ENCODE peak calls at places on chromosomes 7 and 10, in five cellular contexts. E is IMR-90, S is H9, J is neuronal stem cell, H is H1. N is an unnamed sample.

GRCh38 chr10:43210556-43210955 is 56.3 kb downstream of the RASGEF1A start:
- DNase-seq in E (no peak), S (no peak), J (no peak), H (no peak), N (no peak)

GRCh38 chr10:97977673-97978072 is 52.7 kb downstream of the CRTAC1 start:
- DNase-seq in H (no peak), S (no peak), J (no peak), E (no peak), N (no peak)

GRCh38 chr10:32072025-32072787 is 16.0 kb upstream of the KIF5B start:
- DNase-seq in S (no peak), E (no peak), J (no peak), H (no peak), N (no peak)

GRCh38 chr10:122407375-122408125 is 33.0 kb downstream of the PLEKHA1 start:
- DNase-seq in J (no peak), E (no peak), S (no peak), H (no peak), N (no peak)

GRCh38 chr7:8103282-8103681 is 134.7 kb downstream of the GLCCI1 start:
- DNase-seq in J (no peak), E (no peak), H (no peak), S (no peak), N (no peak)

GRCh38 chr7:118944271-118944670 is 719.8 kb downstream of the ANKRD7 start:
- DNase-seq in H (no peak), E (no peak), J (no peak), S (no peak), N (no peak)

GRCh38 chr7:43463401-43463980 is 119.4 kb upstream of the STK17A start:
- DNase-seq in J (no peak), E (no peak), H (no peak), S (no peak), N (no peak)

GRCh38 chr7:87961754-87962153 is 27.7 kb downstream of the ADAM22 start:
- DNase-seq in J (no peak), S (no peak), H (no peak), E (no peak), N (no peak)

GRCh38 chr7:229184-229964 is 37.0 kb downstream of the FAM20C start:
- DNase-seq in S (no peak), E (peak; percentile 97), H (no peak), J (no peak), N (peak; percentile 75)

GRCh38 chr7:50653116-50653854 is 88.1 kb upstream of the DDC start:
- DNase-seq in H (no peak), J (no peak), S (no peak), E (no peak), N (peak; percentile 72)

GRCh38 chr10:78432582-78432981 is 398.9 kb downstream of the RPS24 start:
- DNase-seq in J (no peak), S (no peak), H (no peak), E (no peak), N (no peak)

GRCh38 chr10:78434886-78435285 is 401.2 kb downstream of the RPS24 start:
- DNase-seq in J (no peak), H (no peak), E (no peak), S (no peak), N (no peak)

GRCh38 chr10:78433722-78434535 is 400.3 kb downstream of the RPS24 start:
- DNase-seq in E (no peak), H (no peak), J (no peak), S (no peak), N (no peak)

GRCh38 chr10:78435484-78436222 is 402.0 kb downstream of the RPS24 start:
- DNase-seq in E (no peak), H (no peak), J (no peak), S (no peak), N (no peak)

DNA sequence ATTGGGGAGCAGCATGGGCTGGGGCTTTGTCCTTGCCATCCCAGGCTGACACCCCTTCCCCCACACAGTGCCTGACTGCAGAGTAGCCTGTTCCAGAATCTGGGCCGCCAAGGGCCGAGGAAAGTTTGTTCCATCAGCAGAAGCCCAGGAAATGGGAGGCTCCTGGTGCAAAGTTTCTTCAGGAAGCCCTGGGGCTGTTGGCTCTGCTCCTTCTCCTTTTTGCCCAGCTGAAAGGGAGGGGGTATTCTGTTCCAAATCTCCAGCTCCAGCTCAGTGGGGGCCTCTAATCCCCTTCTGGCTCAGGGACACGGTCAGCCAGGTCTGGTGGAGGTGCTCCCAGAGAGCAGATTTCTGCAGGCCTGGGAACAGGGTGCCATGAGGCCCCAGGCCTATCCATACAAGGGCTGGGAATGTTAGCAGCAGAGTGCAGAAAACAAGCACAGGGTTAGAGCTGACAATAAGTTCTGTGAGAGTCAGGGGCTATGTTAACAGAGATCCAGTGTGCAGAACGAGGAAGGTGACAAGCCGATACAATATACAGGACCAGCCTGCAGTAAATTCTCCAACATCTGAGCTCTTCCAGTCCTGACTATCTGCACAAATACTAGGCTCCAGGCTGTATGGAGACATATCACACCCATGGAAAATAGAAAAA is 399.5 kb downstream of the RPS24 start:
- DNase-seq in H (no peak), S (no peak), J (no peak), E (no peak), N (no peak)
- H2AFZ ChIP-seq in H (no peak overlapping the region), S (no peak overlapping the region), J (peak overlapping the region; percentile 30), E (no peak overlapping the region), N (no peak overlapping the region)

DNA sequence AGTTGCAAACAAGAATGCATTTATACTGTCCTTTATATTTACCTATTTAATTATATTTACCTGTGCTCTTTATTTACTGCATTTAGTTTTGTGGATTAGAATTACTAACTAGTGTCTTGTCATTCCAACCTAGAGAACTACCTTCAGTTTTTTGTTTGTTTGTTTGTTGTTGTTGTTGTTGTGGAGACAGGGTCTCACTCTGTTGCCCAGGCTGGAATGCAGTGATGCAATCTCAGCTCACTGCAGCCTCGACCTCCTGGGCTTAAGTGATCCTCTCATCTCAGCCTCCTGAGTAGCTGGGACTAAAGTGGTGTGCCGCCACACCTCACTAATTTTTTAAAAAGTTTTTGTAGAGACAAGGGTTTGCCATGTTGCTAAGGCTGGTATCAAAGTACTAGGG is 156.4 kb upstream of the AKR1E2 start:
- DNase-seq in E (no peak), S (no peak), H (no peak), J (no peak), N (no peak)
- H3K23ac ChIP-seq in E (no peak overlapping the region), S (no peak overlapping the region), H (no peak overlapping the region), J (no peak overlapping the region), N (no peak overlapping the region)

GRCh38 chr10:21517983-21518628 is 7.4 kb downstream of the SKIDA1 start:
- DNase-seq in E (peak; percentile 68), S (no peak), J (no peak), H (no peak), N (peak; percentile 82)

GRCh38 chr10:21519327-21519933 is 6.1 kb downstream of the SKIDA1 start:
- DNase-seq in S (no peak), E (no peak), J (no peak), H (no peak), N (no peak)

GRCh38 chr10:21519981-21520436 is 5.5 kb downstream of the SKIDA1 start:
- DNase-seq in S (no peak), J (no peak), E (peak; percentile 84), H (no peak), N (peak; percentile 92)

GRCh38 chr10:21517134-21517982 is 8.1 kb downstream of the SKIDA1 start:
- DNase-seq in J (no peak), E (peak; percentile 59), H (no peak), S (peak; percentile 79), N (peak; percentile 75)

DNA sequence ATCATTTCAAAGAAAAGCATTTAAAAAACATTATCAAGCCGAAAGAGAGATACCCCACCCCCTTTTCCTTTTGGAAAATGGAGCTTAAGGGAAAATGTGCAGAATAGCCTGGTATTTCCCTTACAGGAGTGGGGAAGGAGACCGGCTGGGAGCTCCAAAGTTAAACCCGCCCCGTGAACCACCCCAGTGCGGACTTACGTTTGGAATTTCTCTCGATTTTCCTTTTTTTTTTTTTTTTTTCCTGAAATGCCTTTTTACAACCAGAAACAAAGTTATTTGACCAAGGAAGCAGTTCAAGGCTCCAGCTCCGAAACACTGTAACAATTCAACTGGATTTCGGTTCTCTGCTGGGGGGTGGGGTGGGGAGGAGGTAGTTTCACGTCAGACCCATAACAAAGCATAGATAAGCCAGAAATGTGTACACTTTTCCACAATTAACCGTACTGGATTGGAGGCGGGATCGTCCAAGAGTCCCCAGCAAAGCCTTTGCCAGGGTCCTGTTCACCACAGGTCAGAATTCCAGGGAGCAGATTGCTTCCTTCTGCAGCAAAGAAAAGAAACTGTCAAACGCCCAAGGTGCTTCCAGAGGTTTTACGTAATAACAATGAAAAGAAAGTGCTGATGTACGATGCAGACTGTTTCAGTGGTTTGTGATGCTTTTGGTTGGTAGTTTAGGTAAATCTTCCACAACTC is 6.7 kb downstream of the SKIDA1 start:
- DNase-seq in E (peak; percentile 56), H (no peak), S (no peak), J (no peak), N (peak; percentile 73)
- H3K4me2 ChIP-seq in E (peak overlapping the region; percentile 98), H (peak overlapping the region; percentile 96), S (peak overlapping the region; percentile 89), J (peak overlapping the region; percentile 66), N (peak overlapping the region; percentile 98)

DNA sequence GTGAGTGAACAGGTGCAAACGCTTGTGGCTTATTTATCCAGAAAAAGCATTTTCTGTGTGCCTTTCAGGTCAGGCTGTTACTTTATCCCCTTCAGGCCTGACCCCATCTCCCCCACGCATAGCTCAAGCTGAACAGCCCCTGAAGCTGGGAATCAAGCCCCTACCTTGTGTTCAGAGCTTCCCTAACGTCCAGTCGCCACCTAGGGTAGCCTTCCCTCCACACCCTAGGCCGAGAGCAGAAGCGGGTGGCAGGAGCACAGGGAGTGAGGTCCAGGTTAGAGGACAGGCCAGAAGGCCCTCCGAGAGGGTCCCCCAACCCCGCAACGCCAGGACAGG is 497 bp upstream of the SEMA4G start:
- DNase-seq in S (no peak), J (no peak), E (no peak), H (no peak), N (no peak)
- H2AFZ ChIP-seq in S (no peak overlapping the region), J (peak overlapping the region; percentile 70), E (peak overlapping the region; percentile 97), H (peak overlapping the region; percentile 94), N (peak overlapping the region; percentile 96)

GRCh38 chr7:100433592-100434296 is 2.6 kb downstream of the PPP1R35 start:
- DNase-seq in H (no peak), J (no peak), E (no peak), S (no peak), N (no peak)

GRCh38 chr7:100434297-100435144 is 1.8 kb downstream of the PPP1R35 start:
- DNase-seq in S (no peak), J (no peak), H (no peak), E (no peak), N (no peak)

GRCh38 chr7:100437150-100438100 is 1.1 kb upstream of the PPP1R35 start:
- DNase-seq in J (no peak), E (no peak), H (no peak), S (no peak), N (no peak)

GRCh38 chr7:100433276-100433591 is 3.1 kb downstream of the PPP1R35 start:
- DNase-seq in H (no peak), E (no peak), S (no peak), J (no peak), N (no peak)

DNA sequence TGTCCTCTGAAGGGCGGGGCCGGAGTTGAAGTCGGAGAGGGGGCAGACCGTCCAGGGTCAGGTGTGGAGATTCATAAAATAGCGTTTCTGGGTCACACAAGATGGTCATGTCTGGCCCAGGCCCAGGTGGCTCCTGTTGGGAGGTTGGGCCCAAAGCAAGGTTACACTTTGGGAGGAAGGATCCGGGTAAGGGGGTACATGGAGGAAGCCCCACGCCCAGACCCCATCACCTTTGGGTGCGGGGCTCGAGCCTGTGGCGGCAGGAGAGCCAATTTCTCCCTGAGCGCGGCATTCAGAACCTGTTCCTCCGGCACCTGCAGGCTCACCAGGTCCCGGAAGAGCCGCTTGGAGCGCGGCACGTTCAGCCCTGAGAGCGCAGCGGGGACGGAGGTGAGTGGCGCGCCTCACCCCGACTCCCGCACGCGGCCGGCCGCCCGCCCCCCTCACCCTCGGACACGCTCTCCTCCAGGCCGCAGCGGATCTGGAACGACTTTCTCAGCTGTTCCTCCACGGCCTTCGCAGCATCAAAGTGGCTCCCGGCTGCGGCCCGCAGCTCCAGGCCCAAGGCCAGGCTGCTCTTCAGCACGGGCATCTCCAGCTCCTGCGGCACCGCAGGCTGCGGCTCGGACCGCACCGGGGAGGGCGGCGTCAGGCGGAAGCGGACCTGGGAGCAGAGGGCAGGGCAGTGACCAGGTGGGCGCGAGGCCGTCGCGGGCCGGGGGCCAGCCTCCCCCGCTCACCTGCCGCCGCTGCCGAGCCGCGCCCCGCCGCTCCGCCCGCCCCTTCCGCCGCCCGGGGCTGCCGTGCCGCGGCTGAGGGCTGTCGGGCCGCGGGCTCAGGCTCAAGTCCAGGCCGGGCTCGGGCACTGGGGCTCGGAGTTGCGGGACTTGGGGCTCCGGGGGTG is 644 bp downstream of the PPP1R35 start:
- DNase-seq in J (no peak), H (no peak), S (peak; percentile 45), E (no peak), N (peak; percentile 33)
- H3K23ac ChIP-seq in J (peak overlapping the region; percentile 94), H (no peak overlapping the region), S (no peak overlapping the region), E (peak overlapping the region; percentile 91), N (peak overlapping the region; percentile 95)